ENCODE peak calls at places on chromosomes 3 and 15, in seven cellular contexts. G is naive thymus-derived CD4-positive, alpha-beta T cell; T is cardiac muscle cell; A is OCI-LY7; X is GM23338; Q is hepatocyte; P is body of pancreas. H is an unnamed sample.

GRCh38 chr3:1717524-1717923 is 381.1 kb upstream of the CNTN4 start:
- DNase-seq in P (no peak), A (no peak), X (no peak), G (no peak), T (no peak), Q (no peak), H (no peak)

GRCh38 chr3:24510030-24510648 is 15.5 kb upstream of the THRB start:
- DNase-seq in Q (no peak), A (no peak), G (no peak), X (no peak), T (no peak), P (no peak), H (no peak)

GRCh38 chr3:126711361-126711760 is 7.3 kb downstream of the CHCHD6 start:
- DNase-seq in A (no peak), T (no peak), X (peak; percentile 32), Q (no peak), P (no peak), G (no peak), H (no peak)

GRCh38 chr3:100265016-100265415 is 4.2 kb downstream of the TBC1D23 start:
- DNase-seq in Q (no peak), G (no peak), T (no peak), P (no peak), X (no peak), A (no peak), H (no peak)

GRCh38 chr3:55805169-55805568 is 318.1 kb upstream of the WNT5A start:
- DNase-seq in Q (no peak), A (no peak), P (no peak), G (no peak), T (no peak), X (no peak), H (no peak)

GRCh38 chr3:141802316-141803077 is 39.3 kb downstream of the GRK7 start:
- DNase-seq in P (no peak), G (no peak), X (no peak), A (no peak), Q (no peak), T (no peak), H (no peak)

GRCh38 chr3:194135806-194136518 is at the start of gene HES1:
- DNase-seq in A (peak; percentile 94), G (peak; percentile 30), X (peak; percentile 98), Q (peak; percentile 99), P (peak; percentile 97), T (peak; percentile 98), H (peak; percentile 95)

GRCh38 chr3:126270145-126270811 is 86.9 kb downstream of the KLF15 start:
- DNase-seq in P (peak; percentile 98), G (no peak), T (no peak), Q (no peak), A (no peak), X (no peak), H (peak; percentile 90)

GRCh38 chr3:45597166-45597565 is 2.6 kb downstream of the LIMD1 start:
- DNase-seq in A (peak; percentile 10), P (peak; percentile 52), G (no peak), Q (no peak), X (no peak), T (no peak), H (peak; percentile 36)

GRCh38 chr3:45596290-45596791 is 1.8 kb downstream of the LIMD1 start:
- DNase-seq in G (no peak), X (no peak), T (no peak), Q (no peak), P (no peak), A (peak; percentile 97), H (peak; percentile 23)

GRCh38 chr3:45595364-45596154 is 1.0 kb downstream of the LIMD1 start:
- DNase-seq in A (peak; percentile 36), X (no peak), G (no peak), T (no peak), P (peak; percentile 51), Q (no peak), H (no peak)

GRCh38 chr3:45599424-45599886 is 4.9 kb downstream of the LIMD1 start:
- DNase-seq in Q (no peak), P (peak; percentile 74), A (no peak), X (no peak), T (no peak), G (no peak), H (peak; percentile 49)

DNA sequence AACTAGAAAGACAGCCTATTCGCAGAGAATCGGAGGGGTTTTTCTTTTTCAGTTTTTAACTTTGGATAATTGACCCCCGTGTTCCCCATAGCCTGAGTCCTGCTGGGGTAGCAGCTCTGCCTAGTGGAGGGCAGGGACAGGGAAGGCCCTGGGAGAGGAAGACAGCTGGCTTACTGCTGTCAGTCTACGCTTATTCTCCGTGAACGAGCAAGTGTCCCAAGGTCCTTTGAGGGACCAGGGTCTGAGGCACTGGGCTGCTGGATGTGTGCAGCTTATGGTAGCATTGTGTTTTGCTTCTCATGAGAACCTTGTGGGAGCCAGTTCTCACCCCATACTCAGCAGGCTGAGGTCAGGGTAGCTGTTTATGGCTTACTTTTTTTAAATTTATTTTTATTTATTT is 3.0 kb downstream of the LIMD1 start:
- DNase-seq in T (no peak), P (no peak), G (no peak), Q (no peak), A (peak; percentile 16), X (no peak), H (no peak)
- H3K4me1 ChIP-seq in T (peaks cover 17% of the 10 kb centered on the region), P (peaks cover 84% of the 10 kb centered on the region), G (peaks cover 66% of the 10 kb centered on the region), Q (peaks cover 35% of the 10 kb centered on the region), A (peaks cover 54% of the 10 kb centered on the region), X (peaks cover 27% of the 10 kb centered on the region), H (peaks cover 81% of the 10 kb centered on the region)

DNA sequence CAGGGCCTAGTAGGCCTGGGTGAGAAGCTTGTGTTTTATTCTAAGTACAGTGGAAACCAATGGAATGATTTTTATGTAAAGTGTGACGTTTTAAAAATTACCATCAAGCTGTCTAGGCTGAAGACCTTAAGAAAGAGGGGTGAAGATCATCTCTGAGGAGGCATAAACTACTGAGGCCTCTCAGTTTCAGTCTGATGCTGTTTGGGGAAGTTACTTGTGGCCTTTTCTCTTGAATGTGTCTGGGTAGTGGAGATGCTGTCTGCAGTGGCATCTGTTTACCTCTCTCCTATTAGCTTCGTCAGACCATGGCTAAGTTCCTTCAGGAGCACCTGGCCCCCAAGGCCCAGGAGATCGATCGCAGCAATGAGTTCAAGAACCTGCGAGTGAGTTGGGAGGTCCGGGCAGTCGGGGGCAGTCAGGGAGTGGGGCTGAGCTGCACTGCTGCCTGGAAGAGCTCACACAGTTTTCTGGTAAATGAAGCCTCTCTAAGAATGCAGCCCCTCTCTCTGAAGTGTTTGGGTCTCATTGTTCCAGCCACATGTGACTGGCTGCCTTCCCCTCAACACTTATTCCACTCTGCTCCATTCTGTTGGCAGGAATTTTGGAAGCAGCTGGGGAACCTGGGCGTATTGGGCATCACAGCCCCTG is 1.9 kb downstream of the IVD start:
- DNase-seq in A (peak; percentile 44), T (no peak), X (no peak), G (no peak), P (no peak), Q (no peak), H (no peak)
- H3K27ac ChIP-seq in A (no peak overlapping the region), T (no peak overlapping the region), X (no peak overlapping the region), G (no peak overlapping the region), P (no peak overlapping the region), Q (no peak overlapping the region), H (no peak overlapping the region)

GRCh38 chr3:72273615-72274014 is 488.7 kb upstream of the PROK2 start:
- DNase-seq in T (peak; percentile 54), A (no peak), P (no peak), X (peak; percentile 73), G (no peak), Q (peak; percentile 71), H (no peak)
- H3K4me1 ChIP-seq in T (peaks cover 25% of the 10 kb centered on the region), A (peaks cover 10% of the 10 kb centered on the region), P (peaks cover 20% of the 10 kb centered on the region), X (no peaks in the 10 kb centered on the region), G (peaks cover 47% of the 10 kb centered on the region), Q (peaks cover 37% of the 10 kb centered on the region), H (peaks cover 70% of the 10 kb centered on the region)

GRCh38 chr15:85839637-85840036 is 44.9 kb upstream of the KLHL25 start:
- DNase-seq in A (no peak), X (no peak), G (no peak), Q (no peak), P (no peak), T (no peak), H (no peak)
- H3K27ac ChIP-seq in A (no peak overlapping the region), X (no peak overlapping the region), G (no peak overlapping the region), Q (peak overlapping the region; percentile 32), P (no peak overlapping the region), T (no peak overlapping the region), H (no peak overlapping the region)

GRCh38 chr3:32405155-32405554 is 13.5 kb downstream of the CMTM7 start:
- DNase-seq in A (no peak), Q (no peak), T (no peak), G (no peak), X (no peak), P (no peak), H (no peak)

GRCh38 chr3:32403663-32404062 is 12.0 kb downstream of the CMTM7 start:
- DNase-seq in P (no peak), Q (no peak), X (no peak), G (no peak), T (no peak), A (no peak), H (no peak)

GRCh38 chr3:32406481-32407408 is 15.1 kb downstream of the CMTM7 start:
- DNase-seq in A (no peak), T (no peak), P (no peak), X (no peak), Q (no peak), G (no peak), H (no peak)

GRCh38 chr3:32405711-32406323 is 14.2 kb downstream of the CMTM7 start:
- DNase-seq in Q (no peak), X (no peak), P (no peak), G (no peak), T (no peak), A (no peak), H (no peak)

DNA sequence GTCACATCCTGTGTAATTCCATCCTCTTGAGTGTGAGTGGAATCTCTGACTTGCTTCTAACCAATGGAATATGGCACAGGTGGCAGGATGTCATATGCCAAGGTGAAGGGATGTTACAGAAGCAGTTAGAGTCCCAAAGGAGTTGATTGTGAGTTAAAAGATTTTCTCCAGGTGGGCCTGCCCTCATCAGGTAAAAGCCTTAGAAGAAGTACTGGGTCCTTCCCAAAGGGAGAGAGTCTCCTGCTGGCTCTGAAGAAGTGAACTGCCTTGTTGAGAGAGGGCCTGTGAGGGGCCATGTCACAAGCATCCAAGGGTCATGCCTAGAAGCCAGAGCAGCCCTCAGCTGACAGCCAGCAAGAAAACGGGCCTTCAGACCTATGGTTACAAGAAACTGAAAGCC is 13.1 kb downstream of the CMTM7 start:
- DNase-seq in G (no peak), Q (no peak), A (no peak), T (no peak), P (no peak), X (no peak), H (no peak)
- H3K4me1 ChIP-seq in G (peaks cover 43% of the 10 kb centered on the region), Q (peaks cover 15% of the 10 kb centered on the region), A (peaks cover 34% of the 10 kb centered on the region), T (peaks cover 5% of the 10 kb centered on the region), P (peaks cover 73% of the 10 kb centered on the region), X (peaks cover 53% of the 10 kb centered on the region), H (peaks cover 88% of the 10 kb centered on the region)

H was measured in lower lobe of right lung.